ENCODE peak calls at places on chromosomes 3 and 15, in nine cellular contexts. A, I, W, G, K, S, L, H and C are unnamed samples.

GRCh38 chr3:13882876-13883275 is 3.0 kb upstream of the WNT7A start:
- DNase-seq in K (no peak), G (no peak), L (peak; percentile 0), W (no peak), A (no peak), H (no peak), S (no peak), I (no peak), C (no peak)

GRCh38 chr3:12476238-12476897 is 7.9 kb upstream of the TSEN2 start:
- DNase-seq in I (no peak), G (no peak), K (no peak), S (no peak), L (no peak), W (no peak), A (peak; percentile 37), H (no peak), C (no peak)

GRCh38 chr3:168065569-168065968 is 30.2 kb downstream of the GOLIM4 start:
- DNase-seq in H (no peak), W (no peak), G (no peak), A (no peak), I (no peak), L (no peak), K (no peak), S (no peak), C (no peak)

GRCh38 chr3:143135150-143135549 is 15.6 kb downstream of the CHST2 start:
- DNase-seq in I (no peak), W (no peak), G (no peak), K (no peak), S (no peak), H (no peak), A (peak; percentile 10), L (peak; percentile 17), C (peak; percentile 84)

GRCh38 chr15:89486726-89487050 is 9.7 kb downstream of the RHCG start:
- DNase-seq in K (no peak), A (no peak), H (no peak), G (no peak), S (no peak), L (no peak), I (peak; percentile 69), W (peak; percentile 77), C (peak; percentile 60)

GRCh38 chr3:12339701-12340480 is 51.0 kb downstream of the PPARG start:
- DNase-seq in W (no peak), G (peak; percentile 29), H (no peak), K (no peak), I (no peak), L (no peak), A (no peak), S (no peak), C (no peak)

GRCh38 chr3:63349583-63350177 is 71.6 kb downstream of the SYNPR start:
- DNase-seq in A (peak; percentile 49), G (peak; percentile 24), I (peak; percentile 86), W (peak; percentile 29), L (peak; percentile 45), S (no peak), H (peak; percentile 25), K (peak; percentile 56), C (peak; percentile 60)

GRCh38 chr3:129703913-129704312 is 97.4 kb upstream of the PLXND1 start:
- DNase-seq in K (no peak), A (no peak), W (no peak), I (no peak), S (no peak), L (no peak), H (no peak), G (no peak), C (no peak)

GRCh38 chr15:36183207-36183606 is 396.2 kb upstream of the CDIN1 start:
- DNase-seq in L (no peak), H (no peak), W (no peak), S (no peak), I (no peak), K (no peak), G (no peak), A (no peak), C (no peak)

GRCh38 chr3:28575748-28576589 is 227.3 kb upstream of the AZI2 start:
- DNase-seq in A (no peak), L (peak; percentile 87), H (no peak), W (no peak), S (no peak), K (no peak), I (peak; percentile 67), G (no peak), C (no peak)

GRCh38 chr3:190040145-190040544 is 80.6 kb downstream of the P3H2 start:
- DNase-seq in I (no peak), S (no peak), H (no peak), G (no peak), W (no peak), L (no peak), K (no peak), A (no peak), C (no peak)

GRCh38 chr15:101167791-101168462 is 83.9 kb downstream of the CHSY1 start:
- DNase-seq in G (peak; percentile 31), H (peak; percentile 45), L (no peak), W (peak; percentile 94), A (peak; percentile 12), I (no peak), S (no peak), K (peak; percentile 57), C (peak; percentile 75)

GRCh38 chr3:149507491-149508324 is 33.2 kb downstream of the TM4SF4 start:
- DNase-seq in G (no peak), W (no peak), A (no peak), S (peak; percentile 17), H (no peak), L (no peak), I (peak; percentile 26), K (no peak), C (no peak)

GRCh38 chr15:45704329-45705249 is 69.8 kb downstream of the SQOR start:
- DNase-seq in L (peak; percentile 52), I (peak; percentile 81), A (no peak), H (peak; percentile 51), G (no peak), K (no peak), S (no peak), W (no peak), C (no peak)

GRCh38 chr3:129795596-129795995 is 97.9 kb downstream of the TMCC1 start:
- DNase-seq in I (peak; percentile 15), L (no peak), S (no peak), G (peak; percentile 63), H (peak; percentile 42), W (no peak), A (peak; percentile 65), K (no peak), C (no peak)

GRCh38 chr3:135736740-135737139 is 228.8 kb upstream of the PPP2R3A start:
- DNase-seq in H (no peak), L (no peak), I (peak; percentile 97), A (peak; percentile 20), W (peak; percentile 10), S (no peak), G (peak; percentile 28), K (peak; percentile 21), C (peak; percentile 42)

GRCh38 chr3:130849111-130849552 is 44.8 kb upstream of the ATP2C1 start:
- DNase-seq in H (no peak), K (no peak), I (no peak), A (no peak), G (no peak), S (no peak), L (no peak), W (no peak), C (peak; percentile 88)

GRCh38 chr3:134709563-134710312 is 58.9 kb upstream of the KY start:
- DNase-seq in A (no peak), K (no peak), H (no peak), L (no peak), W (no peak), I (peak; percentile 8), S (no peak), G (no peak), C (no peak)

GRCh38 chr3:124816206-124816605 is 71.0 kb downstream of the ITGB5 start:
- DNase-seq in G (no peak), H (no peak), S (no peak), W (no peak), I (no peak), L (no peak), K (no peak), A (no peak), C (no peak)

GRCh38 chr3:153215971-153216370 is 53.9 kb downstream of the RAP2B start:
- DNase-seq in H (no peak), S (no peak), K (no peak), L (no peak), A (no peak), W (no peak), G (no peak), I (no peak), C (no peak)
- TF ChIP-seq REST in H (no peak), S (no peak), K (no peak), L (no peak), A (no peak), W (no peak), G (no peak), I (no peak), C (no peak)

DNA sequence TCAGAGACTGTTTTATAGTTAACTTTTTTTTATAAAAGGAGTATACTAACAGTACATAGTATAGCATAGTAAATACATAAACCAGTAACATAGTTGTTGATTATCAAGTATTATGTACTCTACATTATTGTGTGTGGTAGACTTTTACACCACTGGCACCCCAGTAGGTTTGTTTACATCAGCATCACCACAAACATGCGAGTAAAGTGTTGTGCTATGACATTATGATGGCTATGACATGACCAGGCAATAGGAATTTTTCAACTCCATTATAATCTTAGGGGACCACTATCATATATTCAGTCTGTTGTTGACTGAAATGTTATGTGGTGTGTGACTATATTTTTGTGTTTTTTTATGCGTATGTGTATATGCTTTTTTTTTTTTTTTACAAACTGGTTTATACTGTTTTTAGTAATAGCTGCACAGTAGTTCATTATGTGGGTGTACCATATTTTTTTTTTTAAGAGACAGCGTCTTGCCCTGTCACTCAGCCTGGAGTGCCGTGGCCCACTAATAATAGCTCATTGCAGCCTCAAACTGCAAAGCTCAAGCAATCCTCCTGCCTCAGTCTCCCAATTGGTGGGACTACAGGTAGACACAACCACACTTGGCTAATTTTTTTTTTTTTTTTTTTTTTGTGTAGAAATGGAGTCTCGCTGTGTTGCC is 1.9 kb downstream of the CAPN7 start:
- DNase-seq in K (no peak), L (no peak), S (no peak), G (no peak), A (no peak), H (no peak), I (no peak), W (no peak), C (no peak)
- H3K4me3 ChIP-seq in K (peak overlapping the region; percentile 90), L (peak overlapping the region; percentile 87), S (peak overlapping the region; percentile 94), G (no peak overlapping the region), A (peak overlapping the region; percentile 87), H (peak overlapping the region; percentile 91), I (no peak overlapping the region), W (peak overlapping the region; percentile 90), C (no peak overlapping the region)

GRCh38 chr3:71067977-71068376 is 515.6 kb downstream of the FOXP1 start:
- DNase-seq in L (no peak), G (no peak), W (no peak), I (no peak), A (no peak), H (no peak), S (no peak), K (peak; percentile 29), C (peak; percentile 13)
- H3K27ac ChIP-seq in L (peak overlapping the region; percentile 4), G (no peak overlapping the region), W (no peak overlapping the region), I (no peak overlapping the region), A (no peak overlapping the region), H (no peak overlapping the region), S (no peak overlapping the region), K (peak overlapping the region; percentile 12), C (no peak overlapping the region)

DNA sequence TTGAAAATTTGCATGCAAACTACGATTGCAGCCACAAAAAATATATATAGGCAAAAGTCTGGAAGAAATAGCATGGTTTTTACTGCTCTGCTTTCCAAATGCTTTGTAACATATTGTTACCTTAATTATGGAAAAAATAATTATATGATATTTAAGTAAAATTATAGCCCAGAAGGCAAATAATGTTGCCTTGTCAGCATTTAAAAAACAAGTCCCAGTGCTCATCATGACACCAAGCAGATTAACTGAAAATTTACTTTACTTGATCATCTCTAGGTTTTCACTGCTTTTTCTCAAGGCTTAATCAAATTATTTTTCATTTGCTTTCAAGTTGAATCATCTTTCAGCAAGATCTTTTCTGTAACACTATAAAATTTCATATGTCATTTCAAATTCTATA is 262.9 kb downstream of the ZMAT3 start:
- DNase-seq in S (no peak), I (no peak), A (no peak), H (no peak), G (no peak), K (no peak), L (no peak), W (no peak), C (no peak)
- TF ChIP-seq REST in S (no peak), I (no peak), A (no peak), H (no peak), G (no peak), K (no peak), L (no peak), W (no peak), C (no peak)